ENCODE peak calls at places on chromosome 16, in ten cellular contexts. K is transverse colon; F is uterus; Q is tibial nerve; L is mesenchymal stem cell; Z is prostate gland; P is IMR-90; U is mammary epithelial cell; N is CD4-positive, alpha-beta memory T cell; R is tibial artery. A is an unnamed sample.
A peak's percentile ranks its signal among the peaks of the same experiment; 100 is the strongest.

GRCh38 chr16:72837846-72838661 is 209.9 kb downstream of the ZFHX3 start:
- DNase-seq in F (no peak), K (no peak), R (no peak), N (no peak), Z (no peak), L (peak; percentile 50), P (peak; percentile 77), Q (no peak), U (no peak), A (no peak)

GRCh38 chr16:57541754-57542435 is 548 bp upstream of the ADGRG5 start:
- DNase-seq in N (no peak), P (no peak), Q (no peak), K (no peak), Z (no peak), R (no peak), F (peak; percentile 5), L (no peak), U (no peak), A (no peak)

GRCh38 chr16:50668368-50669008 is 12.6 kb downstream of the SNX20 start:
- DNase-seq in R (no peak), L (no peak), F (no peak), N (no peak), U (no peak), Q (no peak), P (no peak), Z (no peak), K (no peak), A (no peak)

GRCh38 chr16:17520567-17520966 is 49.8 kb upstream of the XYLT1 start:
- DNase-seq in Q (no peak), K (no peak), L (no peak), U (no peak), F (no peak), P (peak; percentile 84), Z (no peak), N (no peak), R (no peak), A (no peak)

GRCh38 chr16:17301593-17302135 is 169.1 kb downstream of the XYLT1 start:
- DNase-seq in Z (no peak), P (no peak), F (no peak), R (no peak), Q (no peak), U (no peak), N (no peak), K (peak; percentile 55), L (no peak), A (no peak)

GRCh38 chr16:11614587-11615175 is 28.0 kb upstream of the LITAF start:
- DNase-seq in L (no peak), Z (no peak), F (no peak), K (no peak), U (no peak), Q (no peak), P (no peak), N (no peak), R (no peak), A (no peak)

GRCh38 chr16:65070831-65071230 is 51.0 kb downstream of the CDH11 start:
- DNase-seq in N (no peak), Q (no peak), K (peak; percentile 52), P (peak; percentile 99), Z (no peak), L (peak; percentile 98), U (peak; percentile 11), F (peak; percentile 76), R (peak; percentile 78), A (no peak)

GRCh38 chr16:84396537-84397008 is 28.2 kb downstream of the ATP2C2 start:
- DNase-seq in U (peak; percentile 56), L (peak; percentile 3), K (no peak), N (no peak), P (peak; percentile 5), Q (no peak), Z (peak; percentile 82), R (no peak), F (no peak), A (no peak)

GRCh38 chr16:58041628-58041955 is 16.0 kb downstream of the MMP15 start:
- DNase-seq in Q (no peak), N (no peak), Z (no peak), R (no peak), F (no peak), K (no peak), L (no peak), U (no peak), P (no peak), A (no peak)

GRCh38 chr16:87830673-87831420 is 38.5 kb downstream of the SLC7A5 start:
- DNase-seq in P (no peak), N (no peak), U (no peak), Q (no peak), Z (no peak), R (no peak), L (no peak), F (no peak), K (no peak), A (no peak)

GRCh38 chr16:53078765-53079484 is 24.1 kb downstream of the CHD9 start:
- DNase-seq in Z (no peak), U (no peak), N (no peak), L (no peak), F (no peak), R (no peak), P (peak; percentile 53), Q (no peak), K (no peak), A (no peak)

GRCh38 chr16:53082509-53082908 is 27.7 kb downstream of the CHD9 start:
- DNase-seq in Q (no peak), R (no peak), K (no peak), F (no peak), P (no peak), N (no peak), Z (no peak), L (no peak), U (no peak), A (no peak)

GRCh38 chr16:53081032-53081424 is 26.2 kb downstream of the CHD9 start:
- DNase-seq in P (no peak), R (no peak), F (no peak), L (no peak), U (no peak), Q (no peak), N (no peak), Z (no peak), K (no peak), A (no peak)

GRCh38 chr16:53081686-53082407 is 27.1 kb downstream of the CHD9 start:
- DNase-seq in R (no peak), Q (no peak), P (no peak), N (no peak), U (no peak), L (no peak), K (no peak), F (no peak), Z (no peak), A (no peak)

GRCh38 chr16:53080345-53081031 is 25.7 kb downstream of the CHD9 start:
- DNase-seq in R (peak; percentile 64), U (peak; percentile 91), N (no peak), K (peak; percentile 29), Z (peak; percentile 76), P (peak; percentile 89), Q (peak; percentile 57), L (peak; percentile 86), F (peak; percentile 75), A (no peak)
- H3K4me1 ChIP-seq in R (peaks cover 12% of the 10 kb centered on the region), U (peaks cover 63% of the 10 kb centered on the region), N (no peaks in the 10 kb centered on the region), K (peaks cover 24% of the 10 kb centered on the region), Z (peaks cover 10% of the 10 kb centered on the region), P (peaks cover 19% of the 10 kb centered on the region), Q (peaks cover 7% of the 10 kb centered on the region), L (peaks cover 9% of the 10 kb centered on the region), F (peaks cover 4% of the 10 kb centered on the region), A (peaks cover 19% of the 10 kb centered on the region)

DNA sequence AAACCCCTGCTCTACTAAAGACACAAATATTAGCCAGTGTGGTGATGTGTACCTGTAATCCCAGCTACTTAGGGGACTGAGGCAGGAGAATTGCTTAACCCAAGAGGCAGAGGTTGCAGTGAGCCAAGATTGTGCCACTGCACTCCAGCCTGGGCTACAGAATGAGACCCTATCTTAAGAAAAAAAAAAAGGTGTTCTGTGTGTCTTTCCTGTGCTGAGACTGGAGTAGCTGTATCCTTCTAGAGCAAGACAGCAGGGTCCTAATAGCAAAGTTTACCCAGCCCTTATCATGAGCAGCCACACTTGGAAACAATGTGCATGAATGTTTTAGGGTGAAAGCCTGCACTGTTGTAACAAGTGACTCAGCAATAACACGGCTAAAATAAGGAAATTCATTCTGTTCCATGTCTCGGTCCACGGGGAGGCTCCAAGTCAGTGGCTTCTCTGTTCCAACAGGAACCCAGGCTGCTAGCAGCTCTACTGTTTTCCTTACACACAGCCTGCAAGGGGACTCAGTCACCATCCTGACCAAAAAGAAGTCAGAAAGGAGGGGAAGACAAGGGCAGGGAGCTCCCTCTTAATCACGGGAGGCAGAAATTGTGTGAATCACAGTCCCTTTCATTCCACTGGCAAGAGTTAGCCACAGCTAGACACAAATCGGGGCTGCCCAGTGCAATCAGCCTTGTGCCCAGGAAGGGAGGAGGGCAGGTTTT is 7.1 kb upstream of the SLC5A11 start:
- DNase-seq in K (peak; percentile 26), F (no peak), Z (no peak), U (peak; percentile 30), N (no peak), Q (no peak), R (peak; percentile 70), L (peak; percentile 54), P (peak; percentile 70), A (no peak)
- H3K4me3 ChIP-seq in K (no peak overlapping the region), F (no peak overlapping the region), Z (no peak overlapping the region), U (no peak overlapping the region), N (no peak overlapping the region), Q (no peak overlapping the region), R (no peak overlapping the region), L (no peak overlapping the region), P (peak overlapping the region; percentile 4), A (no peak overlapping the region)

DNA sequence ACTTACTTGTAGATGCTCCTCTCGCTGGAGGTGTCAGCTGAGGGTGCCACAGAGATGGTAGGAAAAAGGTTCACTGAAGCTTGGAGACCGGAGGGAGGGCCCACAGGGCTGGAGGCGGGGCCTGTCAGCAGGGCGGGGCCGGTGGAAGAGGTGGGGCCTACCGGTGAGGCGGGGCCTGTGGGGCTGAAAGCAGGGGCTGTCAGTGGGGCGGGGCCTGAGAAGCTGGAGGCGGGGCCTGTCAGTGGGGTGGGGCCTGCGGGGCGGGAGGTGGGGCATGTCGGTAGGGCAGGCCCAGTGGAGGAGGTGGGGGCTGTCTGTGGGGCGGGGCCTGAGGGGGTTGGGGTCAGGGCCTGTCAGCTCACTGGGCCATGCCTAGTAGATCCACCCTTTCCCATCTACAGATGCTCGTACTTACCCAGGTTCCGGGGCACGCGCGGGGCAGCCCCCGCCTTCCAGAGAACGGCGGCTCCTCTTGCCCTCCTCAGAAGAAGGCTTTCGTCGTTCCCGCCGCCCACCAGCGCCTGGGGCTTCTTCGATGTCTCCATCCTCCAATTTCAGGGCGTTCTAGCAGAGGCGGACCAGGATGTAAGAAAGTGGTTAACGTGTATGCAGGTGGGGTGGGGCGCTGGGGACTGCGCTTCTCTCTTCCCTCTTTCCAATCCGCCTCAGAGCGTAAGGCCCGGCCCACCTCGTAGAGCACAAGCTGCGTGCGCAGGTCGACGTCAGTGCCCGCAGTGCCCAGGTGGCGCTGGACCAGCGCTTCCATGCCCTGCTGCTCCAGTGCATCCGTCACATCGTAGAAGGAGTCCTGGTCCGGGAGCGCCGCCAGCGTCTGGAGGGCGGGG is 9.8 kb downstream of the TMEM208 start:
- DNase-seq in Q (no peak), K (peak; percentile 41), R (peak; percentile 16), N (peak; percentile 84), L (peak; percentile 64), F (peak; percentile 44), U (peak; percentile 71), P (peak; percentile 31), Z (no peak), A (peak; percentile 89)
- H3K4me1 ChIP-seq in Q (no peaks in the 10 kb centered on the region), K (peaks cover 18% of the 10 kb centered on the region), R (no peaks in the 10 kb centered on the region), N (peaks cover 13% of the 10 kb centered on the region), L (peaks cover 15% of the 10 kb centered on the region), F (no peaks in the 10 kb centered on the region), U (peaks cover 28% of the 10 kb centered on the region), P (peaks cover 15% of the 10 kb centered on the region), Z (peaks cover 14% of the 10 kb centered on the region), A (no peaks in the 10 kb centered on the region)

GRCh38 chr16:81634380-81635121 is 144.5 kb upstream of the PLCG2 start:
- DNase-seq in N (no peak), P (peak; percentile 73), Z (no peak), Q (no peak), F (peak; percentile 43), R (no peak), U (no peak), K (no peak), L (peak; percentile 37), A (no peak)
- H3K4me3 ChIP-seq in N (no peak overlapping the region), P (no peak overlapping the region), Z (no peak overlapping the region), Q (no peak overlapping the region), F (no peak overlapping the region), R (no peak overlapping the region), U (no peak overlapping the region), K (no peak overlapping the region), L (no peak overlapping the region), A (no peak overlapping the region)

A was measured in HAP-1.